ENCODE peak calls at places on chromosome 21, in four cellular contexts. B is foreskin fibroblast, I is AG08396, W is HFF-Myc. U is an unnamed sample.

GRCh38 chr21:46347791-46348381 is 23.9 kb downstream of the PCNT start:
- DNase-seq in B (peak; percentile 4), W (no peak), I (peak; percentile 63), U (peak; percentile 90)

GRCh38 chr21:28688381-28688780 is 304.3 kb downstream of the LTN1 start:
- DNase-seq in I (no peak), W (no peak), B (no peak), U (no peak)

GRCh38 chr21:42845296-42845965 is 33.9 kb downstream of the WDR4 start:
- DNase-seq in B (no peak), I (no peak), W (no peak), U (peak; percentile 90)

GRCh38 chr21:42297372-42297771 is 17.8 kb downstream of the TFF3 start:
- DNase-seq in W (no peak), B (no peak), I (no peak), U (no peak)

GRCh38 chr21:46099476-46099875 is 1.6 kb downstream of the COL6A2 start:
- DNase-seq in B (no peak), W (no peak), I (peak; percentile 55), U (peak; percentile 92)

GRCh38 chr21:34697826-34698225 is 29.0 kb downstream of the CLIC6 start:
- DNase-seq in B (no peak), I (no peak), W (no peak), U (no peak)

GRCh38 chr21:46149205-46149901 is 6.0 kb downstream of the FTCD start:
- DNase-seq in I (no peak), B (no peak), W (no peak), U (peak; percentile 74)

GRCh38 chr21:44377201-44377921 is 23.9 kb downstream of the TRPM2 start:
- DNase-seq in B (no peak), I (no peak), W (no peak), U (peak; percentile 70)

GRCh38 chr21:34337741-34338140 is 26.1 kb upstream of the KCNE2 start:
- DNase-seq in B (no peak), I (no peak), W (no peak), U (peak; percentile 43)

GRCh38 chr21:29904359-29905282 is 35.2 kb downstream of the GRIK1 start:
- DNase-seq in I (no peak), W (no peak), B (peak; percentile 28), U (peak; percentile 50)

GRCh38 chr21:42624095-42624830 is 29.2 kb upstream of the PDE9A start:
- DNase-seq in W (no peak), B (no peak), I (no peak), U (no peak)

GRCh38 chr21:35212393-35213127 is 163.5 kb upstream of the RUNX1 start:
- DNase-seq in W (no peak), I (no peak), B (peak; percentile 71), U (no peak)

GRCh38 chr21:41894922-41895557 is 15.9 kb upstream of the PRDM15 start:
- DNase-seq in W (no peak), B (no peak), I (peak; percentile 68), U (peak; percentile 91)